ENCODE peak calls at places on chromosomes 4 and X, in ten cellular contexts. One of them, this sample, is unnamed.

GRCh38 chrX:49250578-49250977 is 13.9 kb downstream of the FOXP3 start:
- DNase-seq in ELR: no peak
- DNase-seq in erythroblast: no peak
- DNase-seq in stimulated activated CD4-positive, alpha-beta T cell treated with anti-CD3 and anti-CD28 coated beads, Interleukin-4, amount 100 ng/mL, for 1 hour: no peak
- DNase-seq in stromal cell of bone marrow: no peak
- DNase-seq in iris pigment epithelial cell: no peak
- DNase-seq in AG09309: no peak
- DNase-seq in CD4-positive, alpha-beta memory T cell: no peak
- DNase-seq in EH: no peak
- DNase-seq in activated CD8-positive, alpha-beta memory T cell treated with anti-CD3 and anti-CD28 coated beads for 48 hours: no peak
- DNase-seq in this sample: no peak

GRCh38 chr4:80185787-80186548 is 11.3 kb upstream of the PRDM8 start:
- DNase-seq in AG09309: no peak
- DNase-seq in EH: peak
- DNase-seq in ELR: no peak
- DNase-seq in erythroblast: no peak
- DNase-seq in iris pigment epithelial cell: no peak
- DNase-seq in CD4-positive, alpha-beta memory T cell: no peak
- DNase-seq in activated CD8-positive, alpha-beta memory T cell treated with anti-CD3 and anti-CD28 coated beads for 48 hours: no peak
- DNase-seq in stromal cell of bone marrow: no peak
- DNase-seq in stimulated activated CD4-positive, alpha-beta T cell treated with anti-CD3 and anti-CD28 coated beads, Interleukin-4, amount 100 ng/mL, for 1 hour: no peak
- DNase-seq in this sample: peak

GRCh38 chrX:130916636-130917422 is 13.8 kb upstream of the ENOX2 start:
- DNase-seq in iris pigment epithelial cell: peak
- DNase-seq in ELR: peak
- DNase-seq in activated CD8-positive, alpha-beta memory T cell treated with anti-CD3 and anti-CD28 coated beads for 48 hours: no peak
- DNase-seq in EH: peak
- DNase-seq in AG09309: peak
- DNase-seq in stromal cell of bone marrow: peak
- DNase-seq in erythroblast: peak
- DNase-seq in stimulated activated CD4-positive, alpha-beta T cell treated with anti-CD3 and anti-CD28 coated beads, Interleukin-4, amount 100 ng/mL, for 1 hour: peak
- DNase-seq in CD4-positive, alpha-beta memory T cell: peak
- DNase-seq in this sample: peak

GRCh38 chrX:3803305-3803704 is 89.9 kb upstream of the PRKX start:
- DNase-seq in CD4-positive, alpha-beta memory T cell: no peak
- DNase-seq in iris pigment epithelial cell: no peak
- DNase-seq in stimulated activated CD4-positive, alpha-beta T cell treated with anti-CD3 and anti-CD28 coated beads, Interleukin-4, amount 100 ng/mL, for 1 hour: no peak
- DNase-seq in activated CD8-positive, alpha-beta memory T cell treated with anti-CD3 and anti-CD28 coated beads for 48 hours: no peak
- DNase-seq in erythroblast: no peak
- DNase-seq in stromal cell of bone marrow: no peak
- DNase-seq in EH: no peak
- DNase-seq in AG09309: no peak
- DNase-seq in ELR: no peak
- DNase-seq in this sample: no peak

GRCh38 chr4:521636-522330 is 22.8 kb downstream of the PIGG start:
- DNase-seq in CD4-positive, alpha-beta memory T cell: no peak
- DNase-seq in AG09309: no peak
- DNase-seq in EH: no peak
- DNase-seq in iris pigment epithelial cell: no peak
- DNase-seq in stimulated activated CD4-positive, alpha-beta T cell treated with anti-CD3 and anti-CD28 coated beads, Interleukin-4, amount 100 ng/mL, for 1 hour: no peak
- DNase-seq in stromal cell of bone marrow: no peak
- DNase-seq in erythroblast: no peak
- DNase-seq in ELR: no peak
- DNase-seq in activated CD8-positive, alpha-beta memory T cell treated with anti-CD3 and anti-CD28 coated beads for 48 hours: no peak
- DNase-seq in this sample: no peak

GRCh38 chr4:141371206-141371605 is 150.5 kb downstream of the ZNF330 start:
- DNase-seq in CD4-positive, alpha-beta memory T cell: no peak
- DNase-seq in AG09309: no peak
- DNase-seq in activated CD8-positive, alpha-beta memory T cell treated with anti-CD3 and anti-CD28 coated beads for 48 hours: no peak
- DNase-seq in erythroblast: no peak
- DNase-seq in stimulated activated CD4-positive, alpha-beta T cell treated with anti-CD3 and anti-CD28 coated beads, Interleukin-4, amount 100 ng/mL, for 1 hour: no peak
- DNase-seq in stromal cell of bone marrow: no peak
- DNase-seq in EH: no peak
- DNase-seq in ELR: no peak
- DNase-seq in iris pigment epithelial cell: no peak
- DNase-seq in this sample: no peak

GRCh38 chr4:147933316-147933715 is 201.4 kb downstream of the ARHGAP10 start:
- DNase-seq in AG09309: no peak
- DNase-seq in iris pigment epithelial cell: peak
- DNase-seq in erythroblast: no peak
- DNase-seq in ELR: no peak
- DNase-seq in activated CD8-positive, alpha-beta memory T cell treated with anti-CD3 and anti-CD28 coated beads for 48 hours: no peak
- DNase-seq in CD4-positive, alpha-beta memory T cell: no peak
- DNase-seq in EH: peak
- DNase-seq in stimulated activated CD4-positive, alpha-beta T cell treated with anti-CD3 and anti-CD28 coated beads, Interleukin-4, amount 100 ng/mL, for 1 hour: no peak
- DNase-seq in stromal cell of bone marrow: no peak
- DNase-seq in this sample: no peak

GRCh38 chr4:23766334-23766733 is 123.5 kb downstream of the PPARGC1A start:
- DNase-seq in stimulated activated CD4-positive, alpha-beta T cell treated with anti-CD3 and anti-CD28 coated beads, Interleukin-4, amount 100 ng/mL, for 1 hour: no peak
- DNase-seq in EH: no peak
- DNase-seq in activated CD8-positive, alpha-beta memory T cell treated with anti-CD3 and anti-CD28 coated beads for 48 hours: no peak
- DNase-seq in ELR: no peak
- DNase-seq in stromal cell of bone marrow: no peak
- DNase-seq in AG09309: no peak
- DNase-seq in CD4-positive, alpha-beta memory T cell: no peak
- DNase-seq in iris pigment epithelial cell: no peak
- DNase-seq in erythroblast: no peak
- DNase-seq in this sample: no peak

GRCh38 chr4:10354225-10354624 is 103.0 kb downstream of the ZNF518B start:
- DNase-seq in stimulated activated CD4-positive, alpha-beta T cell treated with anti-CD3 and anti-CD28 coated beads, Interleukin-4, amount 100 ng/mL, for 1 hour: no peak
- DNase-seq in CD4-positive, alpha-beta memory T cell: no peak
- DNase-seq in activated CD8-positive, alpha-beta memory T cell treated with anti-CD3 and anti-CD28 coated beads for 48 hours: no peak
- DNase-seq in ELR: no peak
- DNase-seq in AG09309: no peak
- DNase-seq in erythroblast: no peak
- DNase-seq in iris pigment epithelial cell: no peak
- DNase-seq in stromal cell of bone marrow: no peak
- DNase-seq in EH: no peak
- DNase-seq in this sample: peak